ENCODE peak calls at places on chromosomes 3 and 15, in ten cellular contexts. T is iPS-NIHi11; H is H54; B is ovary; I is LoVo; U is GM23248; J is mammary epithelial cell; C is NAMALWA; W is mesenchymal stem cell; O is activated CD4-positive, alpha-beta T cell treated with anti-CD3 and anti-CD28 coated beads, Interleukin-2, amount 10 ng/mL, durations not matched to agents 7 days and 5 days. E is an unnamed sample.

GRCh38 chr15:73965730-73966103 is 26.4 kb downstream of the STOML1 start:
- DNase-seq in T (no peak), H (no peak), B (no peak), I (no peak), U (peak; percentile 74), J (peak; percentile 70), C (peak; percentile 85), W (peak; percentile 79), O (peak; percentile 60), E (no peak)

GRCh38 chr15:72116680-72117447 is 1.1 kb downstream of the MYO9A start:
- DNase-seq in T (peak; percentile 27), H (no peak), B (no peak), I (no peak), U (peak; percentile 59), J (peak; percentile 19), C (no peak), W (no peak), O (no peak), E (peak; percentile 37)

GRCh38 chr3:46383946-46384330 is 13.2 kb downstream of the CCR5 start:
- DNase-seq in T (no peak), H (no peak), B (no peak), I (no peak), U (no peak), J (no peak), C (no peak), W (no peak), O (no peak), E (no peak)

GRCh38 chr3:78314327-78314726 is 1274.4 kb downstream of the ROBO2 start:
- DNase-seq in T (no peak), H (no peak), B (no peak), I (no peak), U (no peak), J (no peak), C (no peak), W (no peak), O (no peak), E (no peak)

GRCh38 chr3:126468028-126468891 is 7.4 kb downstream of the ZXDC start:
- DNase-seq in T (no peak), H (no peak), B (no peak), I (no peak), U (peak; percentile 46), J (no peak), C (no peak), W (peak; percentile 26), O (no peak), E (no peak)

GRCh38 chr3:53154731-53155320 is 6.2 kb upstream of the PRKCD start:
- DNase-seq in T (no peak), H (peak; percentile 89), B (no peak), I (no peak), U (no peak), J (peak; percentile 88), C (no peak), W (no peak), O (no peak), E (no peak)

GRCh38 chr3:69080233-69080644 is at the start of gene UBA3:
- DNase-seq in T (peak; percentile 88), H (peak; percentile 78), B (peak; percentile 89), I (peak; percentile 87), U (peak; percentile 96), J (peak; percentile 82), C (peak; percentile 83), W (peak; percentile 87), O (peak; percentile 94), E (peak; percentile 43)

GRCh38 chr3:38634133-38634532 is 15.4 kb downstream of the SCN5A start:
- DNase-seq in T (no peak), H (peak; percentile 56), B (no peak), I (peak; percentile 52), U (peak; percentile 46), J (no peak), C (no peak), W (peak; percentile 24), O (no peak), E (no peak)

GRCh38 chr3:43647331-43648166 is 25.7 kb upstream of the ANO10 start:
- DNase-seq in T (no peak), H (no peak), B (no peak), I (no peak), U (peak; percentile 14), J (no peak), C (no peak), W (no peak), O (no peak), E (no peak)

GRCh38 chr3:171806200-171807128 is 3.8 kb downstream of the PLD1 start:
- DNase-seq in T (no peak), H (no peak), B (no peak), I (peak; percentile 62), U (peak; percentile 78), J (peak; percentile 86), C (no peak), W (peak; percentile 96), O (no peak), E (peak; percentile 77)

GRCh38 chr15:74257105-74257504 is 21.0 kb downstream of the CCDC33 start:
- DNase-seq in T (no peak), H (no peak), B (no peak), I (no peak), U (no peak), J (no peak), C (no peak), W (no peak), O (no peak), E (no peak)

GRCh38 chr3:193372783-193373182 is 5.8 kb downstream of the ATP13A5 start:
- DNase-seq in T (no peak), H (no peak), B (no peak), I (no peak), U (no peak), J (no peak), C (no peak), W (no peak), O (no peak), E (no peak)

GRCh38 chr15:73872370-73872769 is 994 bp upstream of the TBC1D21 start:
- DNase-seq in T (no peak), H (no peak), B (no peak), I (no peak), U (peak; percentile 81), J (no peak), C (no peak), W (no peak), O (no peak), E (no peak)

GRCh38 chr3:126197854-126198584 is 17.6 kb upstream of the ALDH1L1 start:
- DNase-seq in T (peak; percentile 77), H (peak; percentile 44), B (peak; percentile 70), I (peak; percentile 70), U (peak; percentile 82), J (peak; percentile 46), C (peak; percentile 83), W (peak; percentile 69), O (peak; percentile 39), E (peak; percentile 50)

GRCh38 chr15:61655881-61656280 is 404.4 kb downstream of the VPS13C start:
- DNase-seq in T (no peak), H (no peak), B (no peak), I (no peak), U (no peak), J (no peak), C (no peak), W (no peak), O (no peak), E (no peak)

GRCh38 chr15:78102741-78103140 is 10.4 kb downstream of the SH2D7 start:
- DNase-seq in T (no peak), H (no peak), B (no peak), I (no peak), U (no peak), J (no peak), C (no peak), W (no peak), O (no peak), E (no peak)

GRCh38 chr15:65888998-65889397 is 19.7 kb downstream of the RAB11A start:
- DNase-seq in T (no peak), H (no peak), B (no peak), I (no peak), U (no peak), J (no peak), C (no peak), W (no peak), O (no peak), E (no peak)

GRCh38 chr3:114418724-114419543 is 125.1 kb downstream of the TIGIT start:
- DNase-seq in T (peak; percentile 48), H (peak; percentile 2), B (peak; percentile 12), I (peak; percentile 62), U (peak; percentile 88), J (peak; percentile 76), C (peak; percentile 77), W (peak; percentile 85), O (peak; percentile 28), E (peak; percentile 10)

GRCh38 chr3:100844063-100844936 is 135.0 kb downstream of the TFG start:
- DNase-seq in T (no peak), H (no peak), B (no peak), I (no peak), U (no peak), J (peak; percentile 89), C (no peak), W (no peak), O (no peak), E (no peak)

GRCh38 chr15:39411102-39411989 is 169.5 kb upstream of the THBS1 start:
- DNase-seq in T (no peak), H (no peak), B (no peak), I (no peak), U (peak; percentile 50), J (peak; percentile 90), C (no peak), W (no peak), O (no peak), E (no peak)

GRCh38 chr3:68447885-68448284 is 484.5 kb downstream of the TAFA4 start:
- DNase-seq in T (peak; percentile 18), H (no peak), B (no peak), I (no peak), U (no peak), J (no peak), C (no peak), W (no peak), O (no peak), E (no peak)

GRCh38 chr3:24598691-24599090 is 104.0 kb upstream of the THRB start:
- DNase-seq in T (no peak), H (no peak), B (no peak), I (peak; percentile 82), U (peak; percentile 64), J (peak; percentile 87), C (no peak), W (peak; percentile 58), O (no peak), E (no peak)

GRCh38 chr3:194718069-194718468 is 32.4 kb downstream of the FAM43A start:
- DNase-seq in T (no peak), H (no peak), B (no peak), I (no peak), U (no peak), J (no peak), C (no peak), W (no peak), O (no peak), E (no peak)

GRCh38 chr3:94654096-94654495 is 591.2 kb downstream of the NSUN3 start:
- DNase-seq in T (no peak), H (no peak), B (no peak), I (no peak), U (no peak), J (no peak), C (no peak), W (no peak), O (no peak), E (no peak)

GRCh38 chr3:58028902-58029301 is 20.7 kb downstream of the FLNB start:
- DNase-seq in T (no peak), H (no peak), B (no peak), I (no peak), U (no peak), J (no peak), C (no peak), W (no peak), O (no peak), E (no peak)

GRCh38 chr15:75022808-75023193 is 589 bp upstream of the PPCDC start:
- DNase-seq in T (no peak), H (no peak), B (no peak), I (no peak), U (no peak), J (no peak), C (no peak), W (no peak), O (no peak), E (no peak)

GRCh38 chr15:101198031-101198430 is 53.8 kb downstream of the CHSY1 start:
- DNase-seq in T (no peak), H (no peak), B (no peak), I (no peak), U (no peak), J (no peak), C (no peak), W (no peak), O (no peak), E (no peak)

GRCh38 chr3:69276884-69277283 is 109.0 kb downstream of the FRMD4B start:
- DNase-seq in T (no peak), H (no peak), B (no peak), I (no peak), U (peak; percentile 8), J (peak; percentile 51), C (no peak), W (no peak), O (no peak), E (no peak)